ENCODE peak calls at places on chromosome 16, in four cellular contexts. B is transverse colon, U is lower leg skin, W is breast epithelium. N is an unnamed sample.

GRCh38 chr16:4313563-4314531 is 2.0 kb upstream of the GLIS2 start:
- DNase-seq in W (no peak), B (peak), U (no peak), N (no peak)

GRCh38 chr16:879986-880385 is 79.5 kb upstream of the GNG13 start:
- DNase-seq in U (no peak), W (no peak), B (no peak), N (no peak)

GRCh38 chr16:10992112-10992511 is 47.7 kb downstream of the CLEC16A start:
- DNase-seq in U (no peak), B (no peak), W (no peak), N (no peak)

GRCh38 chr16:15857779-15858560 is 1.1 kb upstream of the MYH11 start:
- DNase-seq in W (peak), B (peak), U (peak), N (no peak)

GRCh38 chr16:11585460-11586374 is 1.0 kb downstream of the LITAF start:
- DNase-seq in U (no peak), B (peak), W (no peak), N (no peak)

GRCh38 chr16:55255890-55256289 is 68.1 kb upstream of the IRX6 start:
- DNase-seq in W (no peak), U (no peak), B (no peak), N (no peak)

GRCh38 chr16:86872833-86873232 is 294.5 kb downstream of the FOXL1 start:
- DNase-seq in B (no peak), U (no peak), W (no peak), N (no peak)

GRCh38 chr16:30785126-30786106 is 1.6 kb downstream of the ZNF629 start:
- DNase-seq in W (no peak), U (no peak), B (no peak), N (no peak)

GRCh38 chr16:51820176-51820575 is 669.1 kb upstream of the SALL1 start:
- DNase-seq in B (no peak), W (no peak), U (no peak), N (no peak)

GRCh38 chr16:35506018-35506897 is 2046.8 kb downstream of the TP53TG3F start:
- DNase-seq in W (no peak), U (no peak), B (no peak), N (no peak)

GRCh38 chr16:56726926-56727325 is 3.0 kb upstream of the NUP93 start:
- DNase-seq in W (no peak), B (no peak), U (no peak), N (no peak)

GRCh38 chr16:84239910-84240309 is at the start of gene KCNG4:
- DNase-seq in U (no peak), W (no peak), B (no peak), N (no peak)

GRCh38 chr16:20620770-20621169 is 44.6 kb upstream of the ACSM2B start:
- DNase-seq in W (no peak), B (no peak), U (no peak), N (no peak)

GRCh38 chr16:14249291-14250032 is 178.3 kb downstream of the MRTFB start:
- DNase-seq in B (peak), W (no peak), U (no peak), N (no peak)

GRCh38 chr16:57736419-57737281 is 1.1 kb downstream of the KATNB1 start:
- DNase-seq in B (peak), W (no peak), U (peak), N (peak)

GRCh38 chr16:75053791-75054555 is 55.1 kb downstream of the ZNRF1 start:
- DNase-seq in B (peak), U (peak), W (peak), N (peak)

GRCh38 chr16:74275031-74275636 is 21.5 kb upstream of the PSMD7 start:
- DNase-seq in U (no peak), B (no peak), W (no peak), N (no peak)

GRCh38 chr16:5838071-5838470 is 740.5 kb upstream of the EEF2KMT start:
- DNase-seq in W (no peak), B (no peak), U (no peak), N (no peak)

GRCh38 chr16:86923656-86924055 is 345.3 kb downstream of the FOXL1 start:
- DNase-seq in W (no peak), B (no peak), U (no peak), N (no peak)

GRCh38 chr16:64870859-64871258 is 251.0 kb downstream of the CDH11 start:
- DNase-seq in U (no peak), W (no peak), B (no peak), N (no peak)

GRCh38 chr16:24955975-24956731 is 59.0 kb downstream of the ARHGAP17 start:
- DNase-seq in B (no peak), W (no peak), U (peak), N (no peak)

GRCh38 chr16:2955779-2956565 is 8.1 kb upstream of the KREMEN2 start:
- DNase-seq in B (no peak), U (peak), W (no peak), N (no peak)

DNA sequence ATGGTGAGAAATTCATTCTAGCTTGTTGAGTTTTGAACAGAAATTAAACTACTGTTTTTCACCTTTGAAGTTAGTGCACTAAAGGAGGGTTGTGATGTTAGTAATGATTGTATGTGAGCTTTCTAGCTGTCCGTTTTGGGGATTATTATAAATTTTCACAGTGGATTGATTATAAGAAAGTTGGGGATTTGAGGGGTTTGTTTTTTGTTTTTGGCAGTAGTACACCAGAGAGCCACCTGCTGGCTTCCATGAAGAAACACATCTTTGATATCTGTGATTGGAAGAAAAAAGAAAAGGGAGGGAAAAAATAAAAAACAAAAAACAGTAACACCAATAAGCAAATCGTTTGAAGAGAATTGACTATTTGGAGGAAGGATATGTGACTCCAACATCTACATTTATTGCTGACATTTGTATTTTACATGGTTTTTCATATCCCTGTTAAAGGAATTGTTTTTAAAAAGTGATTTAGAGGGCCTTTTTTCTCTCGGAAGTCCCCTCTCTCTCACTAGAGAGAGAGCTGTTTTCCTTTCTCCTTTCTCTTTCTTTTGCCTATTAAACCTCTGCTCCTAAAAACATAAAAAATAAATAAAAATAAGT is 1469.5 kb upstream of the GOT2 start:
- DNase-seq in W (no peak), U (no peak), B (no peak), N (no peak)
- TF ChIP-seq CTCF in W (no peak), U (no peak), B (no peak), N (peak)

GRCh38 chr16:87930456-87930855 is 5.9 kb downstream of the CA5A start:
- DNase-seq in U (no peak), W (no peak), B (no peak), N (no peak)
- TF ChIP-seq CTCF in U (no peak), W (no peak), B (no peak), N (no peak)

GRCh38 chr16:8727084-8727590 is 52.7 kb downstream of the ABAT start:
- DNase-seq in B (no peak), U (no peak), W (no peak), N (no peak)

GRCh38 chr16:8725513-8726178 is 51.2 kb downstream of the ABAT start:
- DNase-seq in W (peak), U (no peak), B (no peak), N (no peak)

GRCh38 chr16:8729779-8730334 is 55.4 kb downstream of the ABAT start:
- DNase-seq in U (no peak), B (no peak), W (peak), N (no peak)

GRCh38 chr16:8730335-8730915 is 56.0 kb downstream of the ABAT start:
- DNase-seq in W (no peak), U (no peak), B (no peak), N (no peak)

GRCh38 chr16:8727857-8728618 is 53.6 kb downstream of the ABAT start:
- DNase-seq in U (no peak), W (no peak), B (no peak), N (no peak)
- TF ChIP-seq CTCF in U (no peak), W (no peak), B (no peak), N (no peak)

GRCh38 chr16:22183901-22184614 is 21.8 kb downstream of the SDR42E2 start:
- DNase-seq in U (no peak), B (no peak), W (no peak), N (no peak)
- TF ChIP-seq CTCF in U (no peak), B (no peak), W (no peak), N (peak)